ENCODE peak calls at places on chromosome 14, in five cellular contexts. One of them, this sample, is unnamed.

GRCh38 chr14:33393895-33394405 is 455.3 kb downstream of the NPAS3 start:
- DNase-seq in transverse colon: no peak
- DNase-seq in tibial nerve: no peak
- DNase-seq in mammary epithelial cell: no peak
- DNase-seq in ovary: no peak
- DNase-seq in this sample: no peak

GRCh38 chr14:94049625-94050023 is 23.5 kb downstream of the OTUB2 start:
- DNase-seq in ovary: no peak
- DNase-seq in transverse colon: no peak
- DNase-seq in tibial nerve: no peak
- DNase-seq in mammary epithelial cell: no peak
- DNase-seq in this sample: peak

GRCh38 chr14:83291716-83292115 is 1758.1 kb upstream of the SEL1L start:
- DNase-seq in mammary epithelial cell: no peak
- DNase-seq in transverse colon: no peak
- DNase-seq in ovary: no peak
- DNase-seq in tibial nerve: no peak
- DNase-seq in this sample: no peak

GRCh38 chr14:36293824-36294223 is 26.6 kb downstream of the MBIP start:
- DNase-seq in ovary: no peak
- DNase-seq in tibial nerve: no peak
- DNase-seq in mammary epithelial cell: no peak
- DNase-seq in transverse colon: no peak
- DNase-seq in this sample: no peak

GRCh38 chr14:23078692-23079116 is 16.2 kb downstream of the ACIN1 start:
- DNase-seq in ovary: peak
- DNase-seq in transverse colon: peak
- DNase-seq in tibial nerve: peak
- DNase-seq in mammary epithelial cell: peak
- DNase-seq in this sample: peak

GRCh38 chr14:72788255-72788654 is 105.6 kb downstream of the DPF3 start:
- DNase-seq in transverse colon: no peak
- DNase-seq in tibial nerve: no peak
- DNase-seq in mammary epithelial cell: no peak
- DNase-seq in ovary: no peak
- DNase-seq in this sample: no peak

GRCh38 chr14:56821177-56821576 is 10.9 kb upstream of the OTX2 start:
- DNase-seq in ovary: no peak
- DNase-seq in tibial nerve: no peak
- DNase-seq in mammary epithelial cell: no peak
- DNase-seq in transverse colon: no peak
- DNase-seq in this sample: no peak

GRCh38 chr14:90733139-90733808 is 83.0 kb downstream of the TTC7B start:
- DNase-seq in tibial nerve: no peak
- DNase-seq in mammary epithelial cell: no peak
- DNase-seq in transverse colon: no peak
- DNase-seq in ovary: no peak
- DNase-seq in this sample: no peak

GRCh38 chr14:50854521-50854920 is 17.3 kb upstream of the ABHD12B start:
- DNase-seq in transverse colon: no peak
- DNase-seq in mammary epithelial cell: no peak
- DNase-seq in ovary: no peak
- DNase-seq in tibial nerve: no peak
- DNase-seq in this sample: no peak

GRCh38 chr14:53295985-53296582 is 143.0 kb upstream of the DDHD1 start:
- DNase-seq in tibial nerve: peak
- DNase-seq in transverse colon: no peak
- DNase-seq in mammary epithelial cell: peak
- DNase-seq in ovary: no peak
- DNase-seq in this sample: no peak

GRCh38 chr14:34232790-34233189 is 229.2 kb downstream of the SPTSSA start:
- DNase-seq in transverse colon: peak
- DNase-seq in ovary: no peak
- DNase-seq in mammary epithelial cell: no peak
- DNase-seq in tibial nerve: no peak
- DNase-seq in this sample: no peak

GRCh38 chr14:73712540-73713141 is 1.5 kb downstream of the PNMA1 start:
- DNase-seq in transverse colon: no peak
- DNase-seq in tibial nerve: no peak
- DNase-seq in mammary epithelial cell: peak
- DNase-seq in ovary: no peak
- DNase-seq in this sample: peak

GRCh38 chr14:64391113-64391725 is 3.1 kb downstream of the MTHFD1 start:
- DNase-seq in mammary epithelial cell: no peak
- DNase-seq in tibial nerve: no peak
- DNase-seq in ovary: no peak
- DNase-seq in transverse colon: no peak
- DNase-seq in this sample: no peak
- H3K27ac ChIP-seq in mammary epithelial cell: no peak
- H3K27ac ChIP-seq in tibial nerve: no peak
- H3K27ac ChIP-seq in ovary: no peak
- H3K27ac ChIP-seq in transverse colon: no peak
- H3K27ac ChIP-seq in this sample: no peak

GRCh38 chr14:64801800-64802199 is 77.9 kb downstream of the SPTB start:
- DNase-seq in tibial nerve: no peak
- DNase-seq in transverse colon: no peak
- DNase-seq in mammary epithelial cell: no peak
- DNase-seq in ovary: no peak
- DNase-seq in this sample: no peak
- TF ChIP-seq CTCF in tibial nerve: no peak
- TF ChIP-seq CTCF in transverse colon: no peak
- TF ChIP-seq CTCF in mammary epithelial cell: peak
- TF ChIP-seq CTCF in ovary: no peak
- TF ChIP-seq CTCF in this sample: peak

GRCh38 chr14:58944226-58944769 is 244.2 kb upstream of the DAAM1 start:
- DNase-seq in transverse colon: peak
- DNase-seq in mammary epithelial cell: no peak
- DNase-seq in ovary: no peak
- DNase-seq in tibial nerve: no peak
- DNase-seq in this sample: no peak

GRCh38 chr14:58942516-58942915 is 246.0 kb upstream of the DAAM1 start:
- DNase-seq in mammary epithelial cell: peak
- DNase-seq in transverse colon: no peak
- DNase-seq in ovary: no peak
- DNase-seq in tibial nerve: no peak
- DNase-seq in this sample: no peak

GRCh38 chr14:58947156-58947555 is 241.3 kb upstream of the DAAM1 start:
- DNase-seq in mammary epithelial cell: no peak
- DNase-seq in tibial nerve: no peak
- DNase-seq in ovary: no peak
- DNase-seq in transverse colon: no peak
- DNase-seq in this sample: no peak

GRCh38 chr14:58947816-58948440 is 240.5 kb upstream of the DAAM1 start:
- DNase-seq in tibial nerve: no peak
- DNase-seq in mammary epithelial cell: no peak
- DNase-seq in transverse colon: no peak
- DNase-seq in ovary: no peak
- DNase-seq in this sample: no peak

GRCh38 chr14:58944957-58945356 is 243.5 kb upstream of the DAAM1 start:
- DNase-seq in mammary epithelial cell: no peak
- DNase-seq in transverse colon: no peak
- DNase-seq in ovary: no peak
- DNase-seq in tibial nerve: no peak
- DNase-seq in this sample: no peak
- H3K4me3 ChIP-seq in mammary epithelial cell: no peak
- H3K4me3 ChIP-seq in transverse colon: no peak
- H3K4me3 ChIP-seq in ovary: no peak
- H3K4me3 ChIP-seq in tibial nerve: no peak
- H3K4me3 ChIP-seq in this sample: no peak

DNA sequence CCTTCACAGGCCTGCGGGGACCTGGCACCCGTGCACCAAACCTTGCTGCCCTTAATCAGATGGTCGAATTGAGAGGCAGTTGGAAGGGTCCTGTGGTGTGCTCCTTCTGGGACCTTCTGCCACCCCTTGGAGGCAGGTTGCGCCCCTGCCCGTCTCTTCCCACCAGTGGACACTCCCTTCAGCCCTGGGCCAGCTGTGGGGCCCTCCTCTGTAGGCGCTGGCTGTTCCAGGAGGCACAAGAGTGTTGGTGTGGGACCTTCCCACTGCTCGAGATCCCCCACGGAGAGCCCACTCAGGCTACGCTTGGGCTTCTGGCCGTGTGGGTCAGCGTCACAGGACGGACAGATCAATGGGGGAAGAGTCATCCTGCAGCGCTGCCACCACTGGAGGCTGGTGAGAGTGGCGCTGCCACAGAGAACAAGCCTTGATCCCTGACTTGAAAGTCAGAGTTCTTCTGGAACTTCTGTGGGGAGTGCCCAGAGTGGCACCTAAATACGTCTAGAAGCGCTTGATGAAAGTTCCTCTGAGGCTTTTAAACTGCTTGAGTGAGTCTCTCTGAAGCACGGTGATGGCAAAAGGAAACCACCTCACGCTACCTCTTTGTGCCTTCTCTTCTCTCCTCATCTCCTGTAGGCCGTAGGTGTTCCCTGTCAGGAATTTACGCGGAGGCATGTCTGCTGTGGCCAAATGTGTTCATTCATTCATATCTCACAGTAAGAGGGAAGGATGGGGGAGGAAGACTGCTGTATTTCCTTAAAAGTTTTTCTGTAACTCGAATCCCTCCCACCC is 48.3 kb downstream of the TRAF3 start:
- DNase-seq in tibial nerve: no peak
- DNase-seq in transverse colon: no peak
- DNase-seq in mammary epithelial cell: no peak
- DNase-seq in ovary: no peak
- DNase-seq in this sample: no peak
- H3K27ac ChIP-seq in tibial nerve: no peak
- H3K27ac ChIP-seq in transverse colon: no peak
- H3K27ac ChIP-seq in mammary epithelial cell: peak
- H3K27ac ChIP-seq in ovary: no peak
- H3K27ac ChIP-seq in this sample: no peak

DNA sequence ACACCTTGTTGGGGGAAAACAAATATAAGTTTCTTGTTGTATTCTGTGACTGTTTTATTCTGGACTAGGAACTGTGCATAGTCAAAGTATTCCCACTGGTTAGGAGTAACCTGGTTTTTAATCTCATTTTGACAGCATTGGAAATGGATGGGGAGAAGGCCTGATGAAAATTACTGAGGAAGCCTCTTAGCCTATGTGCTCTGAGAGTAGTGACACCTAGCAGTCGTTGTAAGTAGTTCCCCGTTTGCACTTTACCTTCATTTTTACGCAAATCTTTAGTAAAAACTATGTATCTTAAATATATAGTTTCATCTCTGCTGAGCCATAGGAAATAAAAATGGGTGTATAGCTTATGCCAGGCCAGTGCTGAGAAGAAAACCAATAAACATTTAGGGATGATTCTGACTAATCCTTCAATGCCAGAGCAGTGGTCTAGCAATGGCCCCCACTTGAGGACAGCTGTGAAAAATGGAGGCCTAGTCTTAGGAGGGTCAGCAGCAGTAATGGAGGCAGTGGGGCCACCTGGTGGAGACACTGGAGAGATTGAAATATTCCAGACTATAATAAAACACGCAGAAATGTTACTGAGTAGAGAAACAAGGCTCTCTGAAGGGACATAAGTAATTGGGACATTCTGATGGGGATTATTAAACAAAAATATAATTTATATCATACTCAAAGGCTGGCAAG is 133.2 kb upstream of the NOVA1 start:
- DNase-seq in mammary epithelial cell: no peak
- DNase-seq in transverse colon: no peak
- DNase-seq in tibial nerve: no peak
- DNase-seq in ovary: no peak
- DNase-seq in this sample: no peak
- TF ChIP-seq CTCF in mammary epithelial cell: no peak
- TF ChIP-seq CTCF in transverse colon: no peak
- TF ChIP-seq CTCF in tibial nerve: peak
- TF ChIP-seq CTCF in ovary: no peak
- TF ChIP-seq CTCF in this sample: no peak

GRCh38 chr14:69214376-69214775 is 23.1 kb downstream of the EXD2 start:
- DNase-seq in tibial nerve: no peak
- DNase-seq in transverse colon: no peak
- DNase-seq in ovary: no peak
- DNase-seq in mammary epithelial cell: no peak
- DNase-seq in this sample: no peak

GRCh38 chr14:69204753-69205152 is 13.5 kb downstream of the EXD2 start:
- DNase-seq in ovary: no peak
- DNase-seq in tibial nerve: no peak
- DNase-seq in transverse colon: no peak
- DNase-seq in mammary epithelial cell: peak
- DNase-seq in this sample: no peak

GRCh38 chr14:69207435-69208041 is 16.2 kb downstream of the EXD2 start:
- DNase-seq in transverse colon: no peak
- DNase-seq in mammary epithelial cell: no peak
- DNase-seq in tibial nerve: no peak
- DNase-seq in ovary: no peak
- DNase-seq in this sample: no peak

DNA sequence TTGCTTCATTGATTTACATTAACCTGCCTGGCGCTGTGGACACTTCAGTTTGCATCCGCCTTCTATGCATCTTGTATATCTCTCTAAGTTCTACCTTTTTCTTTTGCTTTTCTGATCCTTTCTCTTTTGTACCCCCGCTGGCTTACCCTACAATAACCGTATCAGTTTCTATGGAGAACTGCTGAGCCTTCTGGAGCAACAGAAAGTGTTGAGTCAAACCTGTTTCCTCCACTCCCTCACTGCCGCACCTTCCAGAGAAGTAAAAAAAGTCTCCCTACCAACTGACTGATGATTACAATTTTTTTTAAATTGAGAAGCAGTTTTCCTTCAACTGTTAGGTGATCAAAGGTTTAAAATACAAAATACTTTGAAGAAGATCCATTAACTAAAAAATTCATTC is 17.4 kb downstream of the EXD2 start:
- DNase-seq in transverse colon: no peak
- DNase-seq in tibial nerve: no peak
- DNase-seq in ovary: no peak
- DNase-seq in mammary epithelial cell: no peak
- DNase-seq in this sample: no peak
- H3K4me3 ChIP-seq in transverse colon: no peak
- H3K4me3 ChIP-seq in tibial nerve: no peak
- H3K4me3 ChIP-seq in ovary: no peak
- H3K4me3 ChIP-seq in mammary epithelial cell: no peak
- H3K4me3 ChIP-seq in this sample: no peak

This sample was measured in coronary artery.